ENCODE peak calls at places on chromosomes 4 and X, in six cellular contexts. S is pancreas, R is fibroblast of the aortic adventitia, Z is BJ, M is hepatocyte, K is left lung. H is an unnamed sample.
A peak's percentile ranks its signal among the peaks of the same experiment; 100 is the strongest.

GRCh38 chrX:106752101-106752678 is 25.7 kb downstream of the RNF128 start:
- DNase-seq in M (no peak), S (no peak), Z (no peak), K (no peak), R (no peak), H (no peak)

GRCh38 chr4:65918217-65918616 is 247.9 kb upstream of the EPHA5 start:
- DNase-seq in Z (no peak), K (no peak), R (peak; percentile 4), M (no peak), S (no peak), H (peak; percentile 72)

GRCh38 chr4:15847746-15848145 is 69.6 kb downstream of the CD38 start:
- DNase-seq in S (no peak), R (no peak), M (no peak), Z (no peak), K (no peak), H (no peak)

GRCh38 chrX:9842541-9842940 is 56.3 kb downstream of the SHROOM2 start:
- DNase-seq in M (peak; percentile 39), R (no peak), K (no peak), Z (no peak), S (no peak), H (no peak)

GRCh38 chrX:38061335-38061734 is 55.0 kb downstream of the SYTL5 start:
- DNase-seq in S (no peak), R (peak; percentile 34), M (peak; percentile 11), K (no peak), Z (no peak), H (peak; percentile 58)

GRCh38 chr4:8228319-8229250 is 29.5 kb downstream of the SH3TC1 start:
- DNase-seq in K (peak; percentile 90), Z (peak; percentile 39), R (peak; percentile 66), M (peak; percentile 66), S (peak; percentile 88), H (peak; percentile 64)

GRCh38 chr4:2962099-2962455 is 1.1 kb downstream of the NOP14 start:
- DNase-seq in M (no peak), K (no peak), R (no peak), S (no peak), Z (no peak), H (no peak)

GRCh38 chr4:158410272-158410671 is 111.4 kb upstream of the RXFP1 start:
- DNase-seq in Z (no peak), M (no peak), K (no peak), S (no peak), R (peak; percentile 47), H (peak; percentile 11)

GRCh38 chrX:15269618-15270521 is at the start of gene ASB9:
- DNase-seq in R (peak; percentile 35), Z (no peak), M (peak; percentile 74), S (peak; percentile 66), K (peak; percentile 60), H (no peak)

GRCh38 chr4:89939994-89940393 is 45.3 kb downstream of the MMRN1 start:
- DNase-seq in Z (no peak), R (no peak), M (peak; percentile 12), S (peak; percentile 19), K (no peak), H (peak; percentile 78)

GRCh38 chrX:18701621-18702361 is 5.7 kb upstream of the PPEF1 start:
- DNase-seq in M (no peak), S (peak; percentile 42), R (peak; percentile 23), K (no peak), Z (no peak), H (peak; percentile 54)

GRCh38 chr4:164304240-164304639 is 449.7 kb upstream of the SMIM31 start:
- DNase-seq in R (no peak), Z (no peak), K (no peak), M (no peak), S (no peak), H (no peak)

GRCh38 chr4:46274717-46275116 is 115.2 kb downstream of the GABRA2 start:
- DNase-seq in M (no peak), Z (no peak), S (no peak), K (no peak), R (no peak), H (no peak)

GRCh38 chr4:77466430-77466829 is 139.2 kb upstream of the CXCL13 start:
- DNase-seq in Z (no peak), K (no peak), S (no peak), R (no peak), M (no peak), H (no peak)

GRCh38 chr4:23904639-23905061 is 14.8 kb upstream of the PPARGC1A start:
- DNase-seq in M (no peak), K (no peak), S (no peak), R (no peak), Z (no peak), H (no peak)

GRCh38 chrX:46317158-46317557 is 228.1 kb downstream of the ZNF674 start:
- DNase-seq in S (no peak), R (no peak), Z (no peak), M (no peak), K (no peak), H (no peak)

GRCh38 chrX:128807367-128807766 is 715.9 kb downstream of the SMARCA1 start:
- DNase-seq in R (no peak), K (no peak), M (peak; percentile 10), S (peak; percentile 35), Z (no peak), H (no peak)

GRCh38 chr4:145909773-145910172 is 28.9 kb downstream of the ZNF827 start:
- DNase-seq in K (no peak), R (no peak), Z (no peak), M (no peak), S (no peak), H (peak; percentile 4)

GRCh38 chrX:45807572-45808425 is 607.1 kb upstream of the DIPK2B start:
- DNase-seq in R (peak; percentile 73), K (no peak), Z (no peak), M (peak; percentile 13), S (no peak), H (no peak)

GRCh38 chrX:135697614-135698013 is 15.8 kb upstream of the CT45A1 start:
- DNase-seq in M (no peak), R (no peak), S (no peak), Z (no peak), K (no peak), H (peak; percentile 4)

GRCh38 chr4:83010111-83010521 is 507 bp downstream of the LIN54 start:
- DNase-seq in R (peak; percentile 39), Z (no peak), M (peak; percentile 37), S (no peak), K (no peak), H (no peak)

GRCh38 chrX:78024349-78025108 is 55.1 kb upstream of the PGAM4 start:
- DNase-seq in Z (no peak), R (peak; percentile 3), S (peak; percentile 76), K (peak; percentile 34), M (peak; percentile 10), H (no peak)

GRCh38 chr4:138439143-138439581 is 197.0 kb upstream of the SLC7A11 start:
- DNase-seq in M (no peak), Z (no peak), R (peak; percentile 83), S (no peak), K (no peak), H (no peak)

GRCh38 chr4:84069119-84069518 is 430.0 kb downstream of the NKX6-1 start:
- DNase-seq in K (no peak), S (no peak), Z (no peak), R (no peak), M (no peak), H (no peak)

GRCh38 chr4:26094911-26095310 is 180.9 kb downstream of the SMIM20 start:
- DNase-seq in R (peak; percentile 72), S (no peak), K (no peak), M (no peak), Z (no peak), H (no peak)

GRCh38 chr4:93731448-93731847 is 97.1 kb upstream of the ATOH1 start:
- DNase-seq in S (no peak), Z (no peak), K (no peak), M (peak; percentile 51), R (no peak), H (no peak)

GRCh38 chrX:23100826-23101225 is 101.1 kb downstream of the DDX53 start:
- DNase-seq in S (no peak), K (no peak), R (no peak), M (no peak), Z (no peak), H (no peak)
- TF ChIP-seq CTCF in S (no peak), K (no peak), R (no peak), M (no peak), Z (no peak), H (no peak)

DNA sequence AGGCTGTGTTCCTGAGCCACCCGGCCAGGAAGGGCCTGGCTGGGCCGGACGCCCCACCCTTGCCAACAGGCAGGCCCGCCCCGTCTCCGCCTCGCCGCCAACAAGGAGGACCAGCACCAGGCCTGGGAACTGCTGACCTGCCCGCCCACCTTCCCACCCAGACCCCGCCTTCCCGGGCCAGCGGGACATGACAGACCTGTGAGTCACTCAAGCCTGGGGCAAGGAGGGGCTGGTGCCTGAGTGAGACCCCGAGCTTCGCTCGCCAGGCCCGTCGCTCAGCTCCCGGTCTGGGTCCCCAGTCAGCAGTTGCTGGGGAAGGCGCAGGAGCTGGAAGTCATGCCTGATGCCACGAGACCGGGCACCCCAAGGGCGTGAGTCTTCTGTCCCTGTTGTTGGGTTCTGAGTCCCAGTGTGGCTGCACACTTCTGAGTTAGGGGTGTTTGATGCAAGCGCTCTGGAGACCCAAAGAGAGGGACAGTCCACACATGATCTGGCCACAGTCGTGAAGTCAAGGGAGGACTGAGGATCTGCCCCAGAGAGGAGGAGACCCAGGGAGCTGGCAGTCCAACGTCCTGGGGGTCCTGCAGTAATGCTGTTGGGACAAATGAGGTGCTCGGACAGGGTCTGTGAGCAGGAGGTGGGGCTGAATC is at the start of gene DNASE1L1:
- DNase-seq in M (peak; percentile 90), S (peak; percentile 77), Z (peak; percentile 42), R (peak; percentile 78), K (peak; percentile 91), H (no peak)
- H3K4me3 ChIP-seq in M (no peak within 1 kb of the TSS), S (peak within 1 kb of the TSS; percentile 15), Z (peak within 1 kb of the TSS; percentile 43), R (peak within 1 kb of the TSS; percentile 63), K (peak within 1 kb of the TSS; percentile 9), H (no peak within 1 kb of the TSS)

DNA sequence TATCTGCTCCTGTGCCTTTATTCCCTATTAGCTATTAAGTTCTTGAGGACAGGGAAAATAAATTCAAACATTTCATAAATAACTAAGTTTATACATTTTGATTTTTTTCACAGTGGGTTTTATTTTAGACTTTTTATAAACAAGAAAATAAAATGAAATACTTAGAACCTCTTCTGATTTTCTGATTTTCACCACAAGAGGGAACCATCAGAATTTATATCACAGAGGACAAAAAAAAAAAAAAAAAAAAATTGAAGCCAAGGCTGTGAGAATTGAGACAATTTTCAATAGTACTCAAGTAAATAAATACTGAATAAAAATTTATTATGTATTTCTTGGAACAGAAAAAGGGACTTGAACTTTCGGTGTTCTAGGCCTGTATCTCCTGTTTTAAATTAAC is 288.1 kb downstream of the SH3BGRL start:
- DNase-seq in R (peak; percentile 4), M (no peak), S (no peak), K (no peak), Z (no peak), H (peak; percentile 1)
- TF ChIP-seq CTCF in R (no peak), M (peak; percentile 17), S (no peak), K (no peak), Z (no peak), H (no peak)

DNA sequence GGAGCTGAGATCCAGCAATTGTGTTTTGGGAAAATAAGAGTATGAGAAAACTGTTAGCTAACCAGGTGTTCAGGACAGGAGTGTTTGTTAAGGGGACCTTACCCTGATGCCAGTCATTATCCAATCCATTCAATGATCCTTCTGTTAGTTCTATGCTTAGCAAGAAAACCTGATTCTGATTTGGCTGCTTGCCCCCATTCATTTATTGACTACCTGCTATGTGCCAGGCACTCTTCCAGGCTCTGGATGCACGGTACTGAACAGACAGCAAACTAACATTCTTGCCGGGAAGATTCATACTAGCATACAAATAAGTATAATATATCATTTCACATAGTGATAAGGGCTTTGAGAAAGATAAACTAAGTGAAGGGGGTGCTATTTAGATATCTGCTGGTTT is 1.0 kb upstream of the MECP2 start:
- DNase-seq in S (no peak), R (no peak), K (no peak), M (no peak), Z (no peak), H (no peak)
- H3K4me3 ChIP-seq in S (peak overlapping the region; percentile 26), R (no peak overlapping the region), K (no peak overlapping the region), M (no peak overlapping the region), Z (no peak overlapping the region), H (peak overlapping the region; percentile 51)

H was measured in LNCaP clone FGC.